ENCODE peak calls at places on chromosomes 6 and 20, in nine cellular contexts. Y is K562, J is transverse colon, F is HCT116, N is spleen, O is GM23338, G is stomach, E is GM12878, C is endothelial cell of umbilical vein. T is an unnamed sample.
A peak's percentile ranks its signal among the peaks of the same experiment; 100 is the strongest.

GRCh38 chr6:166461821-166462460 is 79.2 kb upstream of the MPC1 start:
- DNase-seq in Y (no peak), J (no peak), F (no peak), N (peak; percentile 73), O (no peak), G (no peak), E (no peak), C (no peak), T (no peak)

GRCh38 chr6:129280719-129281118 is 397.8 kb downstream of the LAMA2 start:
- DNase-seq in Y (no peak), J (no peak), F (no peak), N (no peak), O (no peak), G (no peak), E (no peak), C (no peak), T (no peak)

GRCh38 chr6:148398244-148398643 is 55.6 kb downstream of the SASH1 start:
- DNase-seq in Y (no peak), J (no peak), F (no peak), N (no peak), O (no peak), G (no peak), E (no peak), C (peak; percentile 95), T (no peak)

GRCh38 chr6:137637161-137637560 is 143.0 kb upstream of the OLIG3 start:
- DNase-seq in Y (no peak), J (no peak), F (no peak), N (no peak), O (no peak), G (no peak), E (no peak), C (no peak), T (no peak)

GRCh38 chr6:39225946-39226437 is 3.3 kb downstream of the KCNK5 start:
- DNase-seq in Y (peak; percentile 88), J (no peak), F (no peak), N (peak; percentile 84), O (no peak), G (no peak), E (peak; percentile 50), C (no peak), T (no peak)

GRCh38 chr6:133983099-133983939 is 30.3 kb downstream of the TBPL1 start:
- DNase-seq in Y (peak; percentile 72), J (no peak), F (no peak), N (no peak), O (no peak), G (no peak), E (no peak), C (no peak), T (no peak)

GRCh38 chr6:155483858-155484257 is 28.2 kb upstream of the NOX3 start:
- DNase-seq in Y (no peak), J (no peak), F (no peak), N (no peak), O (no peak), G (no peak), E (no peak), C (no peak), T (no peak)

GRCh38 chr20:11833825-11834224 is 83.9 kb upstream of the BTBD3 start:
- DNase-seq in Y (no peak), J (no peak), F (no peak), N (no peak), O (no peak), G (no peak), E (no peak), C (no peak), T (no peak)

GRCh38 chr20:64083380-64084208 is 604 bp downstream of the LKAAEAR1 start:
- DNase-seq in Y (peak; percentile 89), J (peak; percentile 71), F (no peak), N (peak; percentile 97), O (peak; percentile 93), G (peak; percentile 73), E (no peak), C (peak; percentile 65), T (no peak)

GRCh38 chr6:133241901-133242760 is 974 bp downstream of the EYA4 start:
- DNase-seq in Y (no peak), J (no peak), F (no peak), N (peak; percentile 68), O (peak; percentile 49), G (no peak), E (no peak), C (peak; percentile 12), T (no peak)

GRCh38 chr6:168363811-168364792 is 44.5 kb upstream of the DACT2 start:
- DNase-seq in Y (no peak), J (no peak), F (no peak), N (peak; percentile 43), O (no peak), G (no peak), E (no peak), C (no peak), T (no peak)

GRCh38 chr20:53691060-53691810 is 97.6 kb upstream of the ZNF217 start:
- DNase-seq in Y (no peak), J (no peak), F (peak; percentile 18), N (no peak), O (no peak), G (no peak), E (no peak), C (no peak), T (no peak)

GRCh38 chr20:62708591-62709536 is at the start of gene NTSR1:
- DNase-seq in Y (no peak), J (no peak), F (no peak), N (no peak), O (peak; percentile 73), G (no peak), E (no peak), C (no peak), T (no peak)

GRCh38 chr6:131828946-131829345 is 21.1 kb downstream of the ENPP1 start:
- DNase-seq in Y (no peak), J (no peak), F (no peak), N (no peak), O (no peak), G (no peak), E (no peak), C (no peak), T (no peak)

GRCh38 chr6:82419859-82420258 is 56.2 kb downstream of the TPBG start:
- DNase-seq in Y (no peak), J (no peak), F (no peak), N (no peak), O (no peak), G (no peak), E (no peak), C (no peak), T (no peak)

GRCh38 chr6:27374824-27375612 is 13.5 kb upstream of the ZNF391 start:
- DNase-seq in Y (peak; percentile 95), J (peak; percentile 85), F (peak; percentile 86), N (peak; percentile 93), O (peak; percentile 97), G (peak; percentile 84), E (no peak), C (peak; percentile 35), T (peak; percentile 35)

GRCh38 chr6:3706547-3707467 is 44.7 kb downstream of the PXDC1 start:
- DNase-seq in Y (no peak), J (no peak), F (no peak), N (no peak), O (no peak), G (no peak), E (no peak), C (peak; percentile 89), T (no peak)

GRCh38 chr6:150149146-150149545 is 6.3 kb downstream of the PPP1R14C start:
- DNase-seq in Y (no peak), J (no peak), F (no peak), N (no peak), O (no peak), G (no peak), E (no peak), C (no peak), T (no peak)

GRCh38 chr6:27672113-27672799 is 199.4 kb upstream of the ZNF184 start:
- DNase-seq in Y (peak; percentile 96), J (peak; percentile 14), F (peak; percentile 90), N (no peak), O (peak; percentile 87), G (no peak), E (no peak), C (peak; percentile 40), T (peak; percentile 97)

GRCh38 chr6:73027691-73028090 is 197.6 kb downstream of the KHDC1L start:
- DNase-seq in Y (no peak), J (no peak), F (no peak), N (no peak), O (no peak), G (no peak), E (no peak), C (no peak), T (no peak)
- TF ChIP-seq POLR2AphosphoS5 in Y (no peak), J (no peak), F (no peak), N (no peak), O (no peak), G (no peak), E (no peak), C (no peak), T (no peak)

DNA sequence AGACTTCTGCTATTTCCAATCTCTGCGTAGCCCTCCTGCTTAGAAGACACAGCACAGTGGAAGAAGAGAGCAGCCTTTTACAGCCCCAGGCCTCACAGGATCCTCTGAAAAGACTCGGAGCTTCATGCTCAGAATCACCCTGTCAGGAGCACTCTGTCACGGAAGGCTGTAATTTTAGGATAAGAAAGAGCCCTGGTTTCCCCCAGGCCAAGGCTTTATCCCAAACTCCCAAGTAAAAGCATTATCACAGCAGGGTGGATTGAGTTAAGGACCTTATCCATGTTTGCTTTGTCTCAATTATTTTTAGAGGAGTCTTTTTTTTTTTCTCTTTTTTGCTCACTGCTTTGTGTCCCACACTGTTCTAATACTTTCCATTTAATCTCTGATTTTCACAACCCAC is 39.2 kb downstream of the ANKS1A start:
- DNase-seq in Y (no peak), J (no peak), F (no peak), N (no peak), O (no peak), G (no peak), E (no peak), C (no peak), T (no peak)
- TF ChIP-seq CTCF in Y (no peak), J (no peak), F (no peak), N (no peak), O (no peak), G (no peak), E (no peak), C (no peak), T (no peak)

DNA sequence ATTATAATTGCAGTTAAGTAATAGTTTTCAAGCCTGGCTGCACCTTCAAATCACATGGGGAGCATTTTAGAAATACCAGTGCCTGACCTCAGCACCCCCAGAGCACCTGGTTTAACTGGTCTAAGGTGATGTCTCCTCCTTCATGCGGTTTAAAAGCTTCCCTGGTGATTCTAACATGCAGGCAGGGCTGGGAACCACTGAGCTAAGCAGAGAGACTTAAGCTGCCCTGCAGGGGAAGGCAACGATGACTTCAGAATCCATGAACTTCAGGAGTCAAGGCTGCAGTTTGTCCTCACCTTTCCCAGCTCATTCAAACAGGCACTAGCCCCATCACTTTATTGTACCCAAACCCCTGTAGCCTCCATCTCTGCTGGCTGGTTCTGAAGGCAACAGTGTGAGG is 6.1 kb upstream of the DTNBP1 start:
- DNase-seq in Y (no peak), J (no peak), F (no peak), N (no peak), O (peak; percentile 12), G (no peak), E (no peak), C (no peak), T (no peak)
- TF ChIP-seq POLR2AphosphoS5 in Y (no peak), J (no peak), F (no peak), N (no peak), O (no peak), G (no peak), E (no peak), C (no peak), T (no peak)

GRCh38 chr20:2206957-2207769 is 88.6 kb upstream of the TGM3 start:
- DNase-seq in Y (peak; percentile 38), J (peak; percentile 81), F (peak; percentile 29), N (peak; percentile 96), O (peak; percentile 87), G (peak; percentile 84), E (peak; percentile 19), C (peak; percentile 53), T (no peak)
- TF ChIP-seq CTCF in Y (peak; percentile 65), J (peak; percentile 80), F (peak; percentile 68), N (peak; percentile 77), O (peak; percentile 85), G (peak; percentile 61), E (peak; percentile 79), C (peak; percentile 88), T (peak; percentile 93)